ENCODE peak calls at places on chromosomes 11 and 22, in five cellular contexts. C is tibial nerve; S is GM13977; K is stimulated activated CD4-positive, alpha-beta T cell treated with anti-CD3 and anti-CD28 coated beads, Interleukin-15, amount 100 ng/mL, for 48 hours; F is stimulated activated CD8-positive, alpha-beta memory T cell treated with anti-CD3 and anti-CD28 coated beads, Interleukin-4, amount 100 ng/mL, for 24 hours. G is an unnamed sample.

GRCh38 chr22:28171713-28172112 is 252.7 kb upstream of the PITPNB start:
- DNase-seq in F (no peak), S (no peak), K (no peak), C (no peak), G (no peak)

GRCh38 chr22:30562391-30562790 is 12.1 kb downstream of the GAL3ST1 start:
- DNase-seq in S (no peak), C (no peak), K (no peak), F (no peak), G (no peak)

GRCh38 chr22:31800065-31800464 is 46.2 kb downstream of the DEPDC5 start:
- DNase-seq in F (no peak), K (no peak), S (no peak), C (no peak), G (no peak)

GRCh38 chr22:36327922-36328551 is 59.7 kb downstream of the MYH9 start:
- DNase-seq in K (no peak), S (no peak), F (no peak), C (no peak), G (no peak)

GRCh38 chr22:36471341-36471821 is 10.1 kb downstream of the TXN2 start:
- DNase-seq in C (no peak), S (no peak), K (no peak), F (no peak), G (no peak)

GRCh38 chr22:22666307-22667091 is 22.1 kb downstream of the GGTLC2 start:
- DNase-seq in K (no peak), C (no peak), F (no peak), S (no peak), G (no peak)

GRCh38 chr11:108931168-108931567 is 266.3 kb downstream of the DDX10 start:
- DNase-seq in F (no peak), K (no peak), C (no peak), S (no peak), G (no peak)

GRCh38 chr11:13168281-13168680 is 109.3 kb upstream of the BMAL1 start:
- DNase-seq in C (no peak), F (no peak), S (no peak), K (no peak), G (no peak)

GRCh38 chr11:12598330-12599256 is 75.6 kb upstream of the TEAD1 start:
- DNase-seq in F (no peak), K (no peak), C (no peak), S (no peak), G (no peak)

GRCh38 chr11:79512706-79513469 is 72.1 kb upstream of the TENM4 start:
- DNase-seq in S (no peak), F (no peak), C (no peak), K (no peak), G (no peak)

GRCh38 chr11:27174026-27174425 is 133.4 kb downstream of the BBOX1 start:
- DNase-seq in S (no peak), F (no peak), C (no peak), K (no peak), G (no peak)

GRCh38 chr22:46754826-46755225 is 7.6 kb upstream of the TBC1D22A start:
- DNase-seq in K (no peak), S (no peak), C (no peak), F (no peak), G (no peak)

GRCh38 chr11:60870276-60870675 is 2.9 kb downstream of the ZP1 start:
- DNase-seq in C (no peak), K (no peak), F (no peak), S (no peak), G (no peak)

GRCh38 chr11:119000906-119001305 is 3.0 kb downstream of the CENATAC start:
- DNase-seq in S (no peak), C (no peak), K (no peak), F (no peak), G (no peak)

GRCh38 chr11:105862736-105863367 is 159.2 kb downstream of the MSANTD4 start:
- DNase-seq in F (no peak), C (no peak), S (peak), K (no peak), G (no peak)

GRCh38 chr11:116217006-116217405 is 555.8 kb downstream of the BUD13 start:
- DNase-seq in C (no peak), S (no peak), F (no peak), K (no peak), G (no peak)

GRCh38 chr22:38317995-38318715 is 922 bp upstream of the CSNK1E start:
- DNase-seq in F (no peak), S (no peak), K (no peak), C (peak), G (no peak)

GRCh38 chr11:72224587-72225410 is at the start of gene INPPL1:
- DNase-seq in F (peak), K (no peak), C (no peak), S (peak), G (no peak)

GRCh38 chr11:100753144-100753543 is 66.1 kb downstream of the ARHGAP42 start:
- DNase-seq in F (no peak), S (no peak), C (no peak), K (no peak), G (no peak)

GRCh38 chr11:7672960-7673723 is at the start of gene CYB5R2:
- DNase-seq in S (peak), F (no peak), C (peak), K (no peak), G (no peak)

GRCh38 chr11:72766152-72766902 is 14.1 kb upstream of the ARAP1 start:
- DNase-seq in C (no peak), K (no peak), S (no peak), F (no peak), G (no peak)

GRCh38 chr11:102252339-102252891 is 64.9 kb upstream of the BIRC3 start:
- DNase-seq in S (no peak), C (no peak), K (no peak), F (no peak), G (no peak)

GRCh38 chr11:71164186-71164585 is 88.2 kb downstream of the SHANK2 start:
- DNase-seq in F (no peak), K (no peak), C (no peak), S (no peak), G (no peak)

GRCh38 chr22:41915035-41915782 is at the start of gene SHISA8:
- DNase-seq in C (peak), S (peak), F (peak), K (no peak), G (peak)

GRCh38 chr11:45607995-45608394 is 57.4 kb downstream of the CHST1 start:
- DNase-seq in F (no peak), S (no peak), K (no peak), C (no peak), G (no peak)

GRCh38 chr11:46903846-46904245 is 14.5 kb downstream of the LRP4 start:
- DNase-seq in F (no peak), K (no peak), C (no peak), S (no peak), G (no peak)

GRCh38 chr11:69183613-69184012 is 27.9 kb downstream of the SMIM38 start:
- DNase-seq in K (no peak), S (peak), F (no peak), C (no peak), G (no peak)

GRCh38 chr11:72349616-72350218 is 84.6 kb downstream of the CLPB start:
- DNase-seq in F (no peak), K (no peak), C (no peak), S (no peak), G (no peak)

GRCh38 chr11:67434395-67434881 is 3.0 kb downstream of the PTPRCAP start:
- DNase-seq in F (no peak), C (no peak), K (no peak), S (no peak), G (peak)

GRCh38 chr11:121236115-121237001 is 56.2 kb upstream of the SC5D start:
- DNase-seq in C (no peak), F (no peak), K (no peak), S (peak), G (no peak)

GRCh38 chr11:21888814-21889213 is 304.1 kb upstream of the ANO5 start:
- DNase-seq in C (no peak), S (no peak), F (no peak), K (no peak), G (no peak)

GRCh38 chr11:85694385-85694980 is 8.5 kb upstream of the CCDC89 start:
- DNase-seq in F (no peak), S (peak), C (no peak), K (no peak), G (no peak)

GRCh38 chr11:62054484-62055121 is 69.2 kb upstream of the INCENP start:
- DNase-seq in K (no peak), F (no peak), S (no peak), C (no peak), G (no peak)

GRCh38 chr11:68403831-68404230 is 56.7 kb upstream of the PPP6R3 start:
- DNase-seq in C (no peak), F (no peak), K (no peak), S (no peak), G (no peak)